ENCODE peak calls at places on chromosomes 16 and 17, in eight cellular contexts. T is frontal cortex; E is activated naive CD8-positive, alpha-beta T cell treated with anti-CD3 and anti-CD28 coated beads, Interleukin-2, amount 50 U/mL, for 24 hours; H is H54; Q is NCI-H1105; V is endothelial cell; W is nucleus accumbens; F is stimulated activated CD4-positive, alpha-beta T cell treated with anti-CD3 and anti-CD28 coated beads, Interleukin-4, amount 100 ng/mL, for 24 hours. U is an unnamed sample.

GRCh38 chr16:85443116-85443515 is 170.0 kb upstream of the GSE1 start:
- DNase-seq in V (no peak), W (no peak), Q (no peak), F (no peak), H (no peak), T (no peak), E (no peak), U (no peak)

GRCh38 chr17:59829217-59830006 is 63.3 kb downstream of the TUBD1 start:
- DNase-seq in Q (no peak), H (no peak), W (no peak), E (no peak), T (no peak), V (no peak), F (peak; percentile 74), U (peak; percentile 79)

GRCh38 chr17:21278304-21279197 is 6.0 kb upstream of the MAP2K3 start:
- DNase-seq in W (no peak), V (no peak), T (no peak), E (peak; percentile 36), Q (no peak), F (peak; percentile 41), H (no peak), U (peak; percentile 58)

GRCh38 chr17:38569701-38570512 is 35.8 kb downstream of the SRCIN1 start:
- DNase-seq in V (no peak), E (no peak), Q (no peak), T (no peak), F (no peak), W (peak; percentile 32), H (no peak), U (no peak)

GRCh38 chr17:67244621-67245072 is 349 bp downstream of the HELZ start:
- DNase-seq in E (peak; percentile 24), W (no peak), H (peak; percentile 25), V (no peak), Q (no peak), T (peak; percentile 46), F (no peak), U (no peak)

GRCh38 chr17:59607817-59608403 is 11.8 kb upstream of the CLTC start:
- DNase-seq in Q (no peak), F (peak; percentile 40), H (no peak), W (no peak), T (no peak), E (peak; percentile 45), V (peak; percentile 18), U (no peak)

GRCh38 chr17:55202906-55203305 is 61.9 kb upstream of the HLF start:
- DNase-seq in E (no peak), F (no peak), Q (no peak), W (no peak), T (no peak), H (no peak), V (no peak), U (no peak)

GRCh38 chr17:19460695-19461094 is 49.7 kb downstream of the RNF112 start:
- DNase-seq in E (no peak), W (peak; percentile 32), H (no peak), T (no peak), V (no peak), Q (no peak), F (no peak), U (no peak)